ENCODE peak calls at places on chromosomes 16 and 17, in six cellular contexts. W is pancreas, D is psoas muscle, V is right lobe of liver, H is left ventricle myocardium inferior, F is AG04450. M is an unnamed sample.

GRCh38 chr16:77299395-77299794 is 100.2 kb downstream of the SYCE1L start:
- DNase-seq in W (no peak), D (no peak), V (no peak), H (no peak), F (no peak), M (no peak)

GRCh38 chr17:55735784-55736405 is 13.2 kb upstream of the TMEM100 start:
- DNase-seq in W (no peak), D (no peak), V (no peak), H (no peak), F (no peak), M (no peak)

GRCh38 chr17:73705594-73705993 is 61.3 kb upstream of the SDK2 start:
- DNase-seq in W (no peak), D (no peak), V (no peak), H (no peak), F (no peak), M (no peak)

GRCh38 chr17:69213059-69213813 is 15.4 kb downstream of the ABCA10 start:
- DNase-seq in W (no peak), D (no peak), V (no peak), H (no peak), F (no peak), M (no peak)

GRCh38 chr16:888901-889570 is 81.7 kb downstream of the LMF1 start:
- DNase-seq in W (no peak), D (peak; percentile 44), V (peak; percentile 42), H (no peak), F (no peak), M (peak; percentile 30)

GRCh38 chr16:31819948-31820347 is 53.7 kb upstream of the ZNF267 start:
- DNase-seq in W (no peak), D (no peak), V (no peak), H (no peak), F (no peak), M (no peak)

GRCh38 chr17:40615989-40616476 is 31.6 kb downstream of the SMARCE1 start:
- DNase-seq in W (no peak), D (no peak), V (no peak), H (no peak), F (no peak), M (no peak)

GRCh38 chr16:72921620-72922019 is 126.3 kb downstream of the ZFHX3 start:
- DNase-seq in W (no peak), D (no peak), V (no peak), H (no peak), F (no peak), M (no peak)

GRCh38 chr16:75402821-75403475 is 30.4 kb downstream of the CFDP1 start:
- DNase-seq in W (no peak), D (no peak), V (no peak), H (no peak), F (no peak), M (no peak)

GRCh38 chr17:15942207-15942833 is 2.6 kb upstream of the ADORA2B start:
- DNase-seq in W (no peak), D (no peak), V (no peak), H (peak; percentile 36), F (no peak), M (peak; percentile 59)

GRCh38 chr16:11052080-11052808 is 107.9 kb downstream of the CLEC16A start:
- DNase-seq in W (no peak), D (no peak), V (no peak), H (no peak), F (no peak), M (peak; percentile 65)

GRCh38 chr16:27323781-27324561 is 10.2 kb downstream of the IL4R start:
- DNase-seq in W (no peak), D (no peak), V (peak; percentile 68), H (no peak), F (no peak), M (no peak)

GRCh38 chr16:404971-405486 is 3.3 kb downstream of the DECR2 start:
- DNase-seq in W (no peak), D (no peak), V (no peak), H (no peak), F (no peak), M (no peak)

GRCh38 chr17:41635121-41636097 is 11.0 kb upstream of the KRT17 start:
- DNase-seq in W (no peak), D (no peak), V (no peak), H (peak; percentile 51), F (no peak), M (no peak)

GRCh38 chr16:81001330-81001729 is 5.4 kb downstream of the CMC2 start:
- DNase-seq in W (no peak), D (no peak), V (no peak), H (no peak), F (no peak), M (no peak)

GRCh38 chr17:48610282-48611211 is at the start of gene HOXB7:
- DNase-seq in W (peak; percentile 50), D (peak; percentile 83), V (no peak), H (peak; percentile 52), F (no peak), M (peak; percentile 67)

GRCh38 chr17:83190601-83191387 is 111.4 kb downstream of the METRNL start:
- DNase-seq in W (peak; percentile 8), D (peak; percentile 39), V (peak; percentile 48), H (no peak), F (no peak), M (peak; percentile 41)

GRCh38 chr17:7405882-7406825 is 1.5 kb upstream of the NLGN2 start:
- DNase-seq in W (no peak), D (no peak), V (no peak), H (no peak), F (no peak), M (no peak)

GRCh38 chr17:50221500-50222480 is 20.4 kb upstream of the COL1A1 start:
- DNase-seq in W (no peak), D (peak; percentile 83), V (no peak), H (no peak), F (no peak), M (peak; percentile 92)

GRCh38 chr16:87581867-87582220 is 20.5 kb upstream of the JPH3 start:
- DNase-seq in W (peak; percentile 38), D (peak; percentile 80), V (no peak), H (peak; percentile 68), F (peak; percentile 95), M (no peak)

GRCh38 chr16:15856901-15857778 is at the start of gene MYH11:
- DNase-seq in W (no peak), D (no peak), V (no peak), H (no peak), F (no peak), M (no peak)

GRCh38 chr17:38352245-38353083 is 820 bp downstream of the SOCS7 start:
- DNase-seq in W (peak; percentile 28), D (peak; percentile 63), V (peak; percentile 60), H (peak; percentile 26), F (no peak), M (peak; percentile 60)

GRCh38 chr17:39352511-39352910 is 48.9 kb downstream of the FBXL20 start:
- DNase-seq in W (no peak), D (no peak), V (no peak), H (no peak), F (no peak), M (no peak)

GRCh38 chr17:77356109-77356689 is 215.4 kb downstream of the SEC14L1 start:
- DNase-seq in W (peak; percentile 13), D (peak; percentile 50), V (no peak), H (no peak), F (no peak), M (no peak)

GRCh38 chr16:87240211-87241134 is 76.7 kb downstream of the C16orf95 start:
- DNase-seq in W (no peak), D (no peak), V (no peak), H (no peak), F (no peak), M (no peak)

GRCh38 chr17:47621293-47622178 is 28.2 kb upstream of the KPNB1 start:
- DNase-seq in W (no peak), D (peak; percentile 78), V (no peak), H (no peak), F (peak; percentile 69), M (no peak)

GRCh38 chr17:33452797-33453196 is 159.7 kb upstream of the ASIC2 start:
- DNase-seq in W (no peak), D (no peak), V (no peak), H (no peak), F (no peak), M (no peak)

GRCh38 chr17:6107791-6108190 is 37.6 kb downstream of the WSCD1 start:
- DNase-seq in W (no peak), D (no peak), V (no peak), H (no peak), F (no peak), M (no peak)

GRCh38 chr17:74960739-74961342 is 11.7 kb downstream of the HID1 start:
- DNase-seq in W (no peak), D (no peak), V (no peak), H (no peak), F (peak; percentile 6), M (peak; percentile 80)

GRCh38 chr17:56910509-56911235 is 3.2 kb downstream of the TRIM25 start:
- DNase-seq in W (no peak), D (no peak), V (no peak), H (no peak), F (no peak), M (no peak)
- H3K4me3 ChIP-seq in W (no peak overlapping the region), D (peak overlapping the region; percentile 39), V (peak overlapping the region; percentile 82), H (peak overlapping the region; percentile 95), F (no peak overlapping the region), M (peak overlapping the region; percentile 96)

GRCh38 chr17:30155389-30155788 is 38.8 kb downstream of the NSRP1 start:
- DNase-seq in W (no peak), D (no peak), V (no peak), H (no peak), F (no peak), M (no peak)
- H3K27ac ChIP-seq in W (no peak overlapping the region), D (no peak overlapping the region), V (no peak overlapping the region), H (no peak overlapping the region), F (no peak overlapping the region), M (no peak overlapping the region)

GRCh38 chr17:22506861-22507260 is 814.5 kb downstream of the KCNJ18 start:
- DNase-seq in W (no peak), D (no peak), V (no peak), H (no peak), F (no peak), M (no peak)

GRCh38 chr17:22506231-22506630 is 813.9 kb downstream of the KCNJ18 start:
- DNase-seq in W (no peak), D (no peak), V (no peak), H (no peak), F (no peak), M (no peak)

GRCh38 chr17:22505660-22506059 is 813.3 kb downstream of the KCNJ18 start:
- DNase-seq in W (no peak), D (no peak), V (no peak), H (no peak), F (no peak), M (no peak)

GRCh38 chr17:22510504-22510903 is 818.2 kb downstream of the KCNJ18 start:
- DNase-seq in W (no peak), D (no peak), V (no peak), H (no peak), F (no peak), M (no peak)

DNA sequence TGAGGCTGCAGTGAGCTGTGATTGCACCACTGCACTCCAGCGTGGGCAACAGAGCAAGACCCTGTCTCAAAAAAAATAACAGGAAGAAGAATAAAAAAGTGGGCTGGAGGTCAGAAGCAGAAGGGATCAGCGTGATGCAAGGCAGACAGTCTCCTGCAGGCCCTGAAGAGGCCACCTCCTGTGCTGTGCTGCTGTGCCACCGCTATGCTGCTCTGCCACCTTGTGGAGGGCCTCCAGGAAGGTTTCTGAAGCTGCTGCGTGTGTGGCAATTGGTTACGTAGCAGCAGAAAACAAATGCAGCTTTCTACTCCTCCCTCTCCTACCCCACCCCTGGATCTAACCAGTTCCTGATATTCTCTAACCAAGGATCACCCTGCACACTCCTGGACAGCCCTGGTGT is 815.5 kb downstream of the KCNJ18 start:
- DNase-seq in W (no peak), D (no peak), V (no peak), H (no peak), F (no peak), M (no peak)
- H3K9me3 ChIP-seq in W (no peaks in the 10 kb centered on the region), D (no peaks in the 10 kb centered on the region), V (no peaks in the 10 kb centered on the region), H (peaks cover 3% of the 10 kb centered on the region), F (peaks cover 54% of the 10 kb centered on the region), M (no peaks in the 10 kb centered on the region)

GRCh38 chr16:19824216-19824615 is 60.4 kb downstream of the GPRC5B start:
- DNase-seq in W (no peak), D (no peak), V (no peak), H (no peak), F (no peak), M (no peak)
- H3K4me3 ChIP-seq in W (no peak overlapping the region), D (no peak overlapping the region), V (no peak overlapping the region), H (no peak overlapping the region), F (no peak overlapping the region), M (no peak overlapping the region)